ENCODE peak calls at places on chromosome 21, in nine cellular contexts. One of them, this sample, is unnamed.

GRCh38 chr21:42781150-42781980 is 98.0 kb downstream of the WDR4 start:
- DNase-seq in LoVo: no peak
- DNase-seq in posterior cingulate gyrus: peak
- DNase-seq in A549: no peak
- DNase-seq in activated CD4-positive, alpha-beta T cell treated with anti-CD3 and anti-CD28 coated beads, Interleukin-2, amount 50 U/mL, for 1 hour: no peak
- DNase-seq in testis: peak
- DNase-seq in HT-29: peak
- DNase-seq in anterior cingulate cortex: no peak
- DNase-seq in hippocampal formation: no peak
- DNase-seq in this sample: no peak

GRCh38 chr21:29305068-29305467 is 6.3 kb downstream of the BACH1 start:
- DNase-seq in HT-29: no peak
- DNase-seq in hippocampal formation: no peak
- DNase-seq in anterior cingulate cortex: no peak
- DNase-seq in posterior cingulate gyrus: no peak
- DNase-seq in A549: no peak
- DNase-seq in LoVo: no peak
- DNase-seq in testis: no peak
- DNase-seq in activated CD4-positive, alpha-beta T cell treated with anti-CD3 and anti-CD28 coated beads, Interleukin-2, amount 50 U/mL, for 1 hour: no peak
- DNase-seq in this sample: no peak

GRCh38 chr21:43740497-43741156 is 21.7 kb downstream of the PDXK start:
- DNase-seq in LoVo: no peak
- DNase-seq in A549: peak
- DNase-seq in testis: peak
- DNase-seq in anterior cingulate cortex: peak
- DNase-seq in posterior cingulate gyrus: peak
- DNase-seq in activated CD4-positive, alpha-beta T cell treated with anti-CD3 and anti-CD28 coated beads, Interleukin-2, amount 50 U/mL, for 1 hour: no peak
- DNase-seq in HT-29: peak
- DNase-seq in hippocampal formation: peak
- DNase-seq in this sample: no peak

GRCh38 chr21:33273044-33273443 is 6.9 kb downstream of the IL10RB start:
- DNase-seq in hippocampal formation: no peak
- DNase-seq in testis: no peak
- DNase-seq in A549: no peak
- DNase-seq in posterior cingulate gyrus: no peak
- DNase-seq in LoVo: no peak
- DNase-seq in activated CD4-positive, alpha-beta T cell treated with anti-CD3 and anti-CD28 coated beads, Interleukin-2, amount 50 U/mL, for 1 hour: no peak
- DNase-seq in anterior cingulate cortex: no peak
- DNase-seq in HT-29: no peak
- DNase-seq in this sample: no peak

GRCh38 chr21:46183910-46184624 is at the start of gene SPATC1L:
- DNase-seq in LoVo: no peak
- DNase-seq in anterior cingulate cortex: no peak
- DNase-seq in A549: no peak
- DNase-seq in hippocampal formation: peak
- DNase-seq in posterior cingulate gyrus: peak
- DNase-seq in HT-29: peak
- DNase-seq in testis: peak
- DNase-seq in activated CD4-positive, alpha-beta T cell treated with anti-CD3 and anti-CD28 coated beads, Interleukin-2, amount 50 U/mL, for 1 hour: peak
- DNase-seq in this sample: no peak

GRCh38 chr21:31190516-31190915 is 152.2 kb upstream of the KRTAP19-8 start:
- DNase-seq in activated CD4-positive, alpha-beta T cell treated with anti-CD3 and anti-CD28 coated beads, Interleukin-2, amount 50 U/mL, for 1 hour: no peak
- DNase-seq in posterior cingulate gyrus: no peak
- DNase-seq in HT-29: no peak
- DNase-seq in testis: no peak
- DNase-seq in LoVo: no peak
- DNase-seq in hippocampal formation: no peak
- DNase-seq in anterior cingulate cortex: no peak
- DNase-seq in A549: no peak
- DNase-seq in this sample: no peak

GRCh38 chr21:39319251-39319756 is 5.9 kb upstream of the BRWD1 start:
- DNase-seq in A549: no peak
- DNase-seq in hippocampal formation: no peak
- DNase-seq in anterior cingulate cortex: no peak
- DNase-seq in posterior cingulate gyrus: no peak
- DNase-seq in LoVo: no peak
- DNase-seq in testis: peak
- DNase-seq in HT-29: no peak
- DNase-seq in activated CD4-positive, alpha-beta T cell treated with anti-CD3 and anti-CD28 coated beads, Interleukin-2, amount 50 U/mL, for 1 hour: no peak
- DNase-seq in this sample: no peak

GRCh38 chr21:31459457-31459856 is 115.4 kb upstream of the TIAM1 start:
- DNase-seq in testis: peak
- DNase-seq in posterior cingulate gyrus: no peak
- DNase-seq in activated CD4-positive, alpha-beta T cell treated with anti-CD3 and anti-CD28 coated beads, Interleukin-2, amount 50 U/mL, for 1 hour: no peak
- DNase-seq in anterior cingulate cortex: no peak
- DNase-seq in HT-29: peak
- DNase-seq in LoVo: no peak
- DNase-seq in hippocampal formation: no peak
- DNase-seq in A549: peak
- DNase-seq in this sample: no peak

GRCh38 chr21:29321217-29321616 is 22.5 kb downstream of the BACH1 start:
- DNase-seq in LoVo: no peak
- DNase-seq in hippocampal formation: no peak
- DNase-seq in posterior cingulate gyrus: no peak
- DNase-seq in testis: no peak
- DNase-seq in activated CD4-positive, alpha-beta T cell treated with anti-CD3 and anti-CD28 coated beads, Interleukin-2, amount 50 U/mL, for 1 hour: no peak
- DNase-seq in anterior cingulate cortex: no peak
- DNase-seq in HT-29: no peak
- DNase-seq in A549: no peak
- DNase-seq in this sample: no peak

GRCh38 chr21:15121655-15122120 is 56.9 kb upstream of the NRIP1 start:
- DNase-seq in anterior cingulate cortex: no peak
- DNase-seq in A549: peak
- DNase-seq in activated CD4-positive, alpha-beta T cell treated with anti-CD3 and anti-CD28 coated beads, Interleukin-2, amount 50 U/mL, for 1 hour: no peak
- DNase-seq in posterior cingulate gyrus: no peak
- DNase-seq in hippocampal formation: no peak
- DNase-seq in testis: peak
- DNase-seq in HT-29: peak
- DNase-seq in LoVo: peak
- DNase-seq in this sample: no peak

This sample was measured in MV-4-11.